ENCODE peak calls at places on chromosome X, in five cellular contexts. Z is colonic mucosa, M is GM10248, W is cardiac muscle cell, U is mammary epithelial cell. P is an unnamed sample.

GRCh38 chrX:77603635-77604336 is 156.6 kb downstream of the FGF16 start:
- DNase-seq in U (no peak), Z (no peak), W (no peak), M (no peak), P (no peak)

GRCh38 chrX:19867411-19867732 is 20.0 kb downstream of the SH3KBP1 start:
- DNase-seq in U (no peak), W (peak; percentile 77), M (no peak), Z (no peak), P (no peak)

GRCh38 chrX:129772796-129773431 is 6.8 kb upstream of the SASH3 start:
- DNase-seq in U (no peak), M (peak; percentile 64), Z (peak; percentile 75), W (no peak), P (no peak)

GRCh38 chrX:54495814-54496516 is at the start of gene FGD1:
- DNase-seq in Z (peak; percentile 75), M (peak; percentile 45), U (peak; percentile 37), W (peak; percentile 71), P (peak; percentile 55)

GRCh38 chrX:70592091-70592490 is 147.5 kb downstream of the DLG3 start:
- DNase-seq in Z (no peak), W (peak; percentile 64), M (no peak), U (peak; percentile 84), P (no peak)

GRCh38 chrX:7108995-7109634 is 38.4 kb upstream of the STS start:
- DNase-seq in M (no peak), U (no peak), W (peak; percentile 21), Z (no peak), P (peak; percentile 15)

GRCh38 chrX:2320580-2321327 is 180.0 kb downstream of the DHRSX start:
- DNase-seq in W (peak; percentile 85), U (no peak), Z (no peak), M (no peak), P (no peak)

GRCh38 chrX:42778096-42778495 is at the start of gene PPP1R2C:
- DNase-seq in M (no peak), Z (no peak), W (no peak), U (no peak), P (no peak)

GRCh38 chrX:10726647-10727046 is 106.3 kb upstream of the MID1 start:
- DNase-seq in M (no peak), Z (no peak), U (peak; percentile 71), W (peak; percentile 75), P (no peak)

GRCh38 chrX:111270339-111270738 is at the start of gene CAPN6:
- DNase-seq in U (peak; percentile 55), W (peak; percentile 2), Z (peak; percentile 22), M (no peak), P (no peak)

GRCh38 chrX:150977411-150978162 is 5.5 kb upstream of the HMGB3 start:
- DNase-seq in U (no peak), M (no peak), Z (no peak), W (no peak), P (no peak)

GRCh38 chrX:68175569-68175968 is 257.7 kb downstream of the OPHN1 start:
- DNase-seq in M (no peak), U (peak; percentile 11), W (peak; percentile 30), Z (no peak), P (no peak)

GRCh38 chrX:153336988-153337387 is 3.0 kb downstream of the ZNF275 start:
- DNase-seq in Z (no peak), M (no peak), W (no peak), U (no peak), P (no peak)

GRCh38 chrX:56233682-56234081 is 1.5 kb downstream of the KLF8 start:
- DNase-seq in Z (peak; percentile 56), W (peak; percentile 38), U (peak; percentile 81), M (peak; percentile 31), P (peak; percentile 13)

GRCh38 chrX:152231106-152231505 is 92.7 kb upstream of the MAGEA10 start:
- DNase-seq in M (no peak), Z (no peak), W (no peak), U (no peak), P (no peak)

GRCh38 chrX:1205681-1206611 is 6.5 kb downstream of the CRLF2 start:
- DNase-seq in U (peak; percentile 68), Z (peak; percentile 41), M (no peak), W (peak; percentile 44), P (no peak)

GRCh38 chrX:152070186-152070585 is 68.2 kb downstream of the MAGEA10 start:
- DNase-seq in M (no peak), W (no peak), Z (no peak), U (peak; percentile 52), P (no peak)

GRCh38 chrX:78333521-78333920 is 6.1 kb upstream of the CYSLTR1 start:
- DNase-seq in W (no peak), M (peak; percentile 15), Z (no peak), U (no peak), P (no peak)

GRCh38 chrX:20452487-20452886 is 185.8 kb upstream of the RPS6KA3 start:
- DNase-seq in M (peak; percentile 9), W (no peak), Z (no peak), U (no peak), P (no peak)

GRCh38 chrX:1134156-1134555 is 78.3 kb downstream of the CRLF2 start:
- DNase-seq in M (no peak), Z (no peak), W (no peak), U (no peak), P (no peak)

GRCh38 chrX:123153846-123154335 is 30.2 kb upstream of the GRIA3 start:
- DNase-seq in U (peak; percentile 5), M (no peak), Z (no peak), W (no peak), P (no peak)

GRCh38 chrX:72045141-72045540 is 86.6 kb downstream of the RTL5 start:
- DNase-seq in M (no peak), U (peak; percentile 30), Z (no peak), W (no peak), P (no peak)

GRCh38 chrX:16144420-16144819 is 21.1 kb downstream of the GRPR start:
- DNase-seq in M (no peak), W (no peak), Z (no peak), U (no peak), P (no peak)

GRCh38 chrX:153598541-153599191 is at the start of gene CCNQ:
- DNase-seq in W (peak; percentile 32), Z (no peak), U (peak; percentile 28), M (no peak), P (no peak)

DNA sequence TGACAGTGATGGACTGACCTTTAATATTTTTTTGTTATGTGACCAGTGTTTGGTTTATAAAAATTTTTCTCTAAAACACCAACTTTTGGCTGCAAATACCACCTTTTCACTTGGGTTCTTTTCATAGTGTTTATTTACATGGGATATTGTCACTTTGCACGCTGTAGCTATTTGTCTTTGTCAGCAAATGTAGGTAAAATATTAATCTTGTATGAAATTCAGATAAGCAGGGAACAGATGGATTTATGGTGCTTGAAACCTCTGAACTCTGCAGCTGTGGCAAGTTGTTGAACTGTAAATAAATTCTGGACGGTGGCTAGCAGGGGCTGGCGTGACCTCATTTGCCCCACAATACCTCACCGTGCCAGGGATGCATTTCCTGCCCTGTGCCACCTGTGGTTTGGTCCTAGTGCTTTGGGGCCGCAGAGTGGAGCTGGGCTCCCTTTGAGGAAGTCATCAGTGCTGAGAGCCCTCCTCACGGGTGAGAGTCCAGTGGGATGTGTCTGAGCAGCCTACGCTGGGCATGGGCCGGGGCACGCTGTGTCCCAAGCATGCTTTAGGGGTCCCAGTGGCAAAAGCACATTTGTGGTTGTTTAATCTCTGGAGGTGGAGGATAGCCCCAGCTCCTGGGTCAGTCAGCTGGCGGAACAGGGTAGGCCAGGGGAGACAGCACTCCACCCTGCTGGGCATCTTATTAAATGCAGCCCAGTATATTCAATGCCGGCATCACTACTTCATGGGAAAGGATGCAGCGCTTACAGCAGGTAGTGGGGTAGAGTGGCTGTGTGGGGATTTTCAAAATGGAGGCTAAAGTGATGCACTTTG is 108.6 kb downstream of the TBL1X start:
- DNase-seq in M (no peak), W (no peak), Z (no peak), U (no peak), P (no peak)
- TF ChIP-seq CTCF in M (no peak), W (no peak), Z (no peak), U (no peak), P (no peak)

GRCh38 chrX:46326161-46326560 is 219.1 kb downstream of the ZNF674 start:
- DNase-seq in U (peak; percentile 48), W (peak; percentile 27), Z (no peak), M (no peak), P (no peak)
- TF ChIP-seq CTCF in U (no peak), W (no peak), Z (no peak), M (no peak), P (no peak)

GRCh38 chrX:119984652-119985051 is 41.1 kb upstream of the NKAP start:
- DNase-seq in U (no peak), Z (no peak), M (no peak), W (no peak), P (no peak)

GRCh38 chrX:119981286-119982070 is 37.9 kb upstream of the NKAP start:
- DNase-seq in M (peak; percentile 40), Z (peak; percentile 26), W (peak; percentile 43), U (peak; percentile 20), P (no peak)

GRCh38 chrX:119986203-119986602 is 42.7 kb upstream of the NKAP start:
- DNase-seq in W (no peak), U (no peak), Z (no peak), M (no peak), P (no peak)

GRCh38 chrX:119983494-119983893 is 39.9 kb upstream of the NKAP start:
- DNase-seq in M (no peak), U (no peak), W (no peak), Z (no peak), P (no peak)

DNA sequence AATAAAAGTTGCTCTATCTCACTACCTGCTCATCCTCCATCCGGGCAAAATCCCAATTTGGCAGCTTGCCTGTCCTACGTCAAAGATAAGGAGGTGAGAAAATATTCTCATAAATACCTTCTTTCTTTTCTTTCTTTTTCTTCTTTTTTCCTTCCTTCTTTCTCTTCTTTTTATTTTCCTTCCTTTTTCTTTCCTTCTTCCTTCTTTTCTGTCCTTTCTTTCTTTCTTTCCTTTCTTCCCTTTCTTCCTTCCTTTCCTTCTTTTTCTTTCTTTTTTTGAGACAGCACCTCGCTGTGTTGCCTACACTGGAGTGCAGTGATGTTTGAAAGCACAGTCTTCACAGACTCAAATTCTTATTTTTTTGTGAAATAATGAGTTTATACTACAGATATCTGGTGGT is 38.6 kb upstream of the NKAP start:
- DNase-seq in Z (no peak), M (no peak), U (no peak), W (no peak), P (no peak)
- TF ChIP-seq CTCF in Z (no peak), M (no peak), U (no peak), W (no peak), P (no peak)

GRCh38 chrX:13110427-13111324 is 66.3 kb upstream of the FAM9C start:
- DNase-seq in U (peak; percentile 97), W (peak; percentile 93), Z (peak; percentile 50), M (no peak), P (no peak)

GRCh38 chrX:13120017-13120416 is 75.6 kb upstream of the FAM9C start:
- DNase-seq in W (peak; percentile 81), M (no peak), U (no peak), Z (peak; percentile 60), P (no peak)

GRCh38 chrX:13112499-13112898 is 68.1 kb upstream of the FAM9C start:
- DNase-seq in U (no peak), W (no peak), M (no peak), Z (no peak), P (no peak)

GRCh38 chrX:13119386-13119785 is 75.0 kb upstream of the FAM9C start:
- DNase-seq in M (no peak), W (peak; percentile 44), Z (no peak), U (peak; percentile 42), P (no peak)

DNA sequence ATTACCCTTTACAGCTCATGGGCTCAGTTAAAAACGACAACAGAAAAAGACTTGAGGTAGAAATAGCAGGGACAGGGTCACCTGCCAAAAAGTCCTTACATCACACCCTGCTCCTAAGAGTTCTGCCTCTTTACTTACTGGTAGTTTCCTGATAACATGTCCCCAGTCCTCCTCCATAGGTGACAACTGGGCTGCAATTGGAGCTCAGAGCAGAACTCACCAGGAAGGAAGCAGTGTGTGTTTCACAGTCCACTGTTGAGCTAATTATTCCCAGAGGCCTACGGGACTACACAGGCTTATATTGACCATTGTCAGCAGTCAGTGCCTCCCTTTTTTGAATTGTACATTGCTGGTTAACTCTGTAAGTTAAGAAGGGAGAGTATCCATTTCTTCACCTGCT is 71.0 kb upstream of the FAM9C start:
- DNase-seq in Z (no peak), U (no peak), W (no peak), M (no peak), P (no peak)
- TF ChIP-seq CTCF in Z (no peak), U (no peak), W (no peak), M (no peak), P (no peak)